ENCODE peak calls at places on chromosomes 6 and 20, in six cellular contexts. One of them, this sample, is unnamed.

GRCh38 chr20:3071266-3071609 is 182 bp upstream of the OXT start:
- DNase-seq in nephron progenitor cell: no peak
- DNase-seq in H9: no peak
- DNase-seq in fibroblast of lung: no peak
- DNase-seq in cardiac muscle cell: no peak
- DNase-seq in LNCaP clone FGC: no peak
- DNase-seq in this sample: no peak

GRCh38 chr20:9617062-9617461 is 102.7 kb downstream of the LAMP5 start:
- DNase-seq in fibroblast of lung: peak
- DNase-seq in nephron progenitor cell: peak
- DNase-seq in H9: peak
- DNase-seq in LNCaP clone FGC: peak
- DNase-seq in cardiac muscle cell: peak
- DNase-seq in this sample: peak

GRCh38 chr6:127015858-127016257 is 102.6 kb upstream of the RSPO3 start:
- DNase-seq in LNCaP clone FGC: no peak
- DNase-seq in nephron progenitor cell: no peak
- DNase-seq in H9: peak
- DNase-seq in cardiac muscle cell: no peak
- DNase-seq in fibroblast of lung: no peak
- DNase-seq in this sample: no peak

GRCh38 chr20:62320581-62321354 is 18.0 kb downstream of the ADRM1 start:
- DNase-seq in LNCaP clone FGC: no peak
- DNase-seq in nephron progenitor cell: peak
- DNase-seq in H9: peak
- DNase-seq in cardiac muscle cell: no peak
- DNase-seq in fibroblast of lung: no peak
- DNase-seq in this sample: no peak

GRCh38 chr6:35426074-35426473 is 26.1 kb upstream of the FANCE start:
- DNase-seq in fibroblast of lung: no peak
- DNase-seq in LNCaP clone FGC: no peak
- DNase-seq in H9: no peak
- DNase-seq in nephron progenitor cell: no peak
- DNase-seq in cardiac muscle cell: no peak
- DNase-seq in this sample: no peak

GRCh38 chr6:155103816-155104366 is 108.8 kb downstream of the TIAM2 start:
- DNase-seq in H9: no peak
- DNase-seq in LNCaP clone FGC: no peak
- DNase-seq in cardiac muscle cell: peak
- DNase-seq in fibroblast of lung: peak
- DNase-seq in nephron progenitor cell: no peak
- DNase-seq in this sample: no peak

GRCh38 chr6:67952121-67952520 is 683.0 kb upstream of the ADGRB3 start:
- DNase-seq in nephron progenitor cell: no peak
- DNase-seq in H9: no peak
- DNase-seq in fibroblast of lung: peak
- DNase-seq in cardiac muscle cell: peak
- DNase-seq in LNCaP clone FGC: no peak
- DNase-seq in this sample: no peak

GRCh38 chr6:110799181-110799580 is 16.1 kb downstream of the CDK19 start:
- DNase-seq in cardiac muscle cell: no peak
- DNase-seq in LNCaP clone FGC: no peak
- DNase-seq in nephron progenitor cell: no peak
- DNase-seq in fibroblast of lung: no peak
- DNase-seq in H9: no peak
- DNase-seq in this sample: no peak

GRCh38 chr20:35947489-35947888 is 6.8 kb downstream of the SCAND1 start:
- DNase-seq in cardiac muscle cell: peak
- DNase-seq in LNCaP clone FGC: no peak
- DNase-seq in fibroblast of lung: peak
- DNase-seq in H9: peak
- DNase-seq in nephron progenitor cell: peak
- DNase-seq in this sample: no peak

GRCh38 chr6:168124161-168124560 is 45.1 kb upstream of the FRMD1 start:
- DNase-seq in H9: no peak
- DNase-seq in nephron progenitor cell: no peak
- DNase-seq in LNCaP clone FGC: no peak
- DNase-seq in cardiac muscle cell: no peak
- DNase-seq in fibroblast of lung: peak
- DNase-seq in this sample: no peak

GRCh38 chr6:116507324-116507723 is 4.1 kb upstream of the CALHM5 start:
- DNase-seq in fibroblast of lung: peak
- DNase-seq in cardiac muscle cell: peak
- DNase-seq in LNCaP clone FGC: no peak
- DNase-seq in nephron progenitor cell: no peak
- DNase-seq in H9: no peak
- DNase-seq in this sample: no peak

GRCh38 chr6:27296106-27296783 is 15.8 kb downstream of the POM121L2 start:
- DNase-seq in LNCaP clone FGC: no peak
- DNase-seq in nephron progenitor cell: peak
- DNase-seq in H9: peak
- DNase-seq in cardiac muscle cell: peak
- DNase-seq in fibroblast of lung: peak
- DNase-seq in this sample: no peak

GRCh38 chr6:15791401-15792137 is 128.7 kb upstream of the DTNBP1 start:
- DNase-seq in fibroblast of lung: peak
- DNase-seq in H9: no peak
- DNase-seq in nephron progenitor cell: no peak
- DNase-seq in LNCaP clone FGC: no peak
- DNase-seq in cardiac muscle cell: no peak
- DNase-seq in this sample: no peak

GRCh38 chr6:163554663-163555062 is 140.1 kb downstream of the QKI start:
- DNase-seq in nephron progenitor cell: peak
- DNase-seq in fibroblast of lung: peak
- DNase-seq in LNCaP clone FGC: no peak
- DNase-seq in cardiac muscle cell: peak
- DNase-seq in H9: peak
- DNase-seq in this sample: peak

GRCh38 chr20:13809373-13809772 is 24.5 kb downstream of the NDUFAF5 start:
- DNase-seq in H9: no peak
- DNase-seq in nephron progenitor cell: no peak
- DNase-seq in fibroblast of lung: no peak
- DNase-seq in LNCaP clone FGC: no peak
- DNase-seq in cardiac muscle cell: no peak
- DNase-seq in this sample: no peak

GRCh38 chr20:10925767-10926166 is 252.0 kb upstream of the JAG1 start:
- DNase-seq in fibroblast of lung: no peak
- DNase-seq in nephron progenitor cell: no peak
- DNase-seq in H9: no peak
- DNase-seq in LNCaP clone FGC: no peak
- DNase-seq in cardiac muscle cell: peak
- DNase-seq in this sample: no peak

DNA sequence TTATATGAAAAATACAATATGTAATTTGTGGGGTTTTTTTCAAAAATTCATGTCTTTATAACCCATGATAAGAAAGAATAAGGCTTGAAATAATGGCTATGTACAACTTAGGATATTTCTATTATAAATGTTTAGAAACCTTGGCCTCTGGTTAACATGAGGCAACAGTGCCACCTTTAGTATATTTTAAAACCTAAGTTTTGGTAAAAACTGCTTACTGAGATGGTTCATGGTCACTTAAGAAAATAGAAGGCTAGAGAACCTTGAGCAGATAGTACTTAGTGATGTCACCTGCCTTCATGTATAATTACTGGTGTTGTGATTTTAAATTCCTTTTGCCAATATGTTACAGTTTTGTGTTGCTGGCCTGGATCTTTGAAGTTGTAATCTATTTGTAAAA is 176.5 kb downstream of the ADGB start:
- DNase-seq in cardiac muscle cell: peak
- DNase-seq in H9: no peak
- DNase-seq in LNCaP clone FGC: no peak
- DNase-seq in nephron progenitor cell: no peak
- DNase-seq in fibroblast of lung: peak
- DNase-seq in this sample: no peak
- TF ChIP-seq CTCF in cardiac muscle cell: no peak
- TF ChIP-seq CTCF in H9: peak
- TF ChIP-seq CTCF in LNCaP clone FGC: no peak
- TF ChIP-seq CTCF in nephron progenitor cell: no peak
- TF ChIP-seq CTCF in fibroblast of lung: no peak
- TF ChIP-seq CTCF in this sample: no peak

GRCh38 chr20:7936735-7937078 is 3.6 kb downstream of the HAO1 start:
- DNase-seq in LNCaP clone FGC: no peak
- DNase-seq in H9: no peak
- DNase-seq in cardiac muscle cell: no peak
- DNase-seq in fibroblast of lung: no peak
- DNase-seq in nephron progenitor cell: no peak
- DNase-seq in this sample: no peak
- TF ChIP-seq CTCF in LNCaP clone FGC: no peak
- TF ChIP-seq CTCF in H9: no peak
- TF ChIP-seq CTCF in cardiac muscle cell: no peak
- TF ChIP-seq CTCF in fibroblast of lung: no peak
- TF ChIP-seq CTCF in nephron progenitor cell: no peak
- TF ChIP-seq CTCF in this sample: peak

GRCh38 chr6:132959927-132960326 is 145.6 kb downstream of the RPS12 start:
- DNase-seq in H9: no peak
- DNase-seq in fibroblast of lung: no peak
- DNase-seq in cardiac muscle cell: no peak
- DNase-seq in LNCaP clone FGC: no peak
- DNase-seq in nephron progenitor cell: no peak
- DNase-seq in this sample: no peak

GRCh38 chr6:132960720-132961119 is 146.4 kb downstream of the RPS12 start:
- DNase-seq in fibroblast of lung: peak
- DNase-seq in H9: no peak
- DNase-seq in LNCaP clone FGC: peak
- DNase-seq in cardiac muscle cell: no peak
- DNase-seq in nephron progenitor cell: no peak
- DNase-seq in this sample: no peak

GRCh38 chr6:132962936-132963579 is 148.7 kb downstream of the RPS12 start:
- DNase-seq in nephron progenitor cell: peak
- DNase-seq in fibroblast of lung: peak
- DNase-seq in LNCaP clone FGC: no peak
- DNase-seq in H9: peak
- DNase-seq in cardiac muscle cell: peak
- DNase-seq in this sample: peak

GRCh38 chr6:132961122-132961521 is 146.8 kb downstream of the RPS12 start:
- DNase-seq in fibroblast of lung: peak
- DNase-seq in nephron progenitor cell: no peak
- DNase-seq in H9: no peak
- DNase-seq in LNCaP clone FGC: no peak
- DNase-seq in cardiac muscle cell: peak
- DNase-seq in this sample: no peak

GRCh38 chr6:132961610-132962009 is 147.2 kb downstream of the RPS12 start:
- DNase-seq in nephron progenitor cell: no peak
- DNase-seq in cardiac muscle cell: no peak
- DNase-seq in LNCaP clone FGC: no peak
- DNase-seq in H9: peak
- DNase-seq in fibroblast of lung: no peak
- DNase-seq in this sample: no peak
- TF ChIP-seq CTCF in nephron progenitor cell: no peak
- TF ChIP-seq CTCF in cardiac muscle cell: peak
- TF ChIP-seq CTCF in LNCaP clone FGC: no peak
- TF ChIP-seq CTCF in H9: peak
- TF ChIP-seq CTCF in fibroblast of lung: no peak
- TF ChIP-seq CTCF in this sample: no peak

GRCh38 chr20:18304618-18305017 is 16.3 kb downstream of the ZNF133 start:
- DNase-seq in fibroblast of lung: no peak
- DNase-seq in cardiac muscle cell: no peak
- DNase-seq in H9: no peak
- DNase-seq in nephron progenitor cell: no peak
- DNase-seq in LNCaP clone FGC: no peak
- DNase-seq in this sample: no peak
- TF ChIP-seq CTCF in fibroblast of lung: no peak
- TF ChIP-seq CTCF in cardiac muscle cell: no peak
- TF ChIP-seq CTCF in H9: peak
- TF ChIP-seq CTCF in nephron progenitor cell: peak
- TF ChIP-seq CTCF in LNCaP clone FGC: no peak
- TF ChIP-seq CTCF in this sample: no peak

DNA sequence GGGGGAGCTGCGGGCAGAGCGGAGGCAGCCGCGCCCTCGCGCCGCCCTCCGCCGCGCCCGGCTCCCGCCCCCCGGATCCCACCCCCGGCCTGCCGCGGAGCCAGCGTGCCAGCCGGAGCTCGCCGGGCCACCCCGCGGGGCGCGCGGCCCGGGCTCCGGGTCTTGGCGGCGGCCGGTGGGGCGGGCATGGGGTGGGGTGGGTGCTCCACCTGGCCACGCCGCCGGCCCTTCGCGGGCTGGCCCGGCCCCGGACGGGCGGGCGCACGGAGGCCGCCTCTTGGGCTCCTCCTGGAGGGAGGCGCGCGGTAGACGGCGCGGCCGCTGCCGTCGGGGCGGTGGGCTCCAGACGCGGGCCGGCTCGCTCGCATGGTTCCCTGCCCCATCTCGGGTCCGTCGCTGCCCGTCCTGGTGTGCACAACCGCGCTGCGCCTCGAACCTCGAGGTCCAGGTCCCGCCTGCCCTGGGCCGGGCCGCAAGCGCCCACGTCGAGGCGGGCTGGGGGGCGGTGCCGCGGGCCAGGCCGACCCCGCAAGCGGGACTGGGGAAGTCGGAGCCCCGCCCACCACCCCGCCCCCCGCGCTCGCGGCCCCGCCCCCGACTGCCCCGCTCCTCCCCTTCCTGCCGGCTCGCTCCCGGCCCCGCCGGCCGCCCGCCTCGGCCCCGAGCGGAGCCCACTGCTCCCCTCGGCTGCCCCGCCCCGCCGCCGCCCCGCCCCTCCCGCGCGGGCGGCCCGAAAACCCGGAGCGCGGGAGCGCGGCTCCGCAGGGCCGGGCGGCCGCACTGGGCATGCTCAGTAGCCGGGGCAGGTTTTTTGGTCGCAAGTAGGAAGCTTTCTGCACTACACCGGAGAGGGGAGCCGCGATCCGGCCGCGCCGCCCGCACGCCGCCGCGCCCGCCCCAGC is at the start of gene CDYL:
- DNase-seq in cardiac muscle cell: peak
- DNase-seq in H9: peak
- DNase-seq in nephron progenitor cell: peak
- DNase-seq in LNCaP clone FGC: peak
- DNase-seq in fibroblast of lung: peak
- DNase-seq in this sample: peak
- TF ChIP-seq CTCF in cardiac muscle cell: no peak
- TF ChIP-seq CTCF in H9: peak
- TF ChIP-seq CTCF in nephron progenitor cell: no peak
- TF ChIP-seq CTCF in LNCaP clone FGC: no peak
- TF ChIP-seq CTCF in fibroblast of lung: no peak
- TF ChIP-seq CTCF in this sample: peak

GRCh38 chr6:85464722-85465150 is 14.9 kb downstream of the NT5E start:
- DNase-seq in H9: no peak
- DNase-seq in fibroblast of lung: peak
- DNase-seq in cardiac muscle cell: peak
- DNase-seq in LNCaP clone FGC: no peak
- DNase-seq in nephron progenitor cell: no peak
- DNase-seq in this sample: no peak
- TF ChIP-seq CTCF in H9: no peak
- TF ChIP-seq CTCF in fibroblast of lung: no peak
- TF ChIP-seq CTCF in cardiac muscle cell: no peak
- TF ChIP-seq CTCF in LNCaP clone FGC: no peak
- TF ChIP-seq CTCF in nephron progenitor cell: no peak
- TF ChIP-seq CTCF in this sample: no peak

GRCh38 chr6:44004625-44005506 is 122.4 kb downstream of the MRPL14 start:
- DNase-seq in nephron progenitor cell: no peak
- DNase-seq in LNCaP clone FGC: no peak
- DNase-seq in cardiac muscle cell: no peak
- DNase-seq in H9: no peak
- DNase-seq in fibroblast of lung: no peak
- DNase-seq in this sample: peak
- TF ChIP-seq CTCF in nephron progenitor cell: no peak
- TF ChIP-seq CTCF in LNCaP clone FGC: peak
- TF ChIP-seq CTCF in cardiac muscle cell: peak
- TF ChIP-seq CTCF in H9: peak
- TF ChIP-seq CTCF in fibroblast of lung: no peak
- TF ChIP-seq CTCF in this sample: peak